ENCODE peak calls at places on chromosome 10, in six cellular contexts. O is NCI-H1105 treated with DMSO at 0.1 percent for 48 hours; U is stimulated activated CD4-positive, alpha-beta T cell treated with anti-CD3 and anti-CD28 coated beads, Interleukin-4, amount 100 ng/mL, for 24 hours; D is HFFc6; B is stimulated activated CD8-positive, alpha-beta memory T cell treated with anti-CD3 and anti-CD28 coated beads, Interleukin-7, amount 100 ng/mL, for 1 hour; N is C1 segment of cervical spinal cord. Y is an unnamed sample.

GRCh38 chr10:10917031-10917430 is 100.6 kb upstream of the CELF2 start:
- DNase-seq in O (no peak), U (no peak), D (no peak), B (no peak), N (no peak), Y (no peak)

GRCh38 chr10:48495282-48496045 is 109.4 kb downstream of the ARHGAP22 start:
- DNase-seq in O (no peak), U (no peak), D (no peak), B (no peak), N (no peak), Y (no peak)

GRCh38 chr10:114642729-114643128 is 15.3 kb downstream of the ABLIM1 start:
- DNase-seq in O (no peak), U (no peak), D (no peak), B (no peak), N (no peak), Y (no peak)

GRCh38 chr10:22670796-22671195 is 43.6 kb downstream of the PIP4K2A start:
- DNase-seq in O (no peak), U (no peak), D (no peak), B (no peak), N (peak), Y (no peak)

GRCh38 chr10:77350711-77351119 is 286.9 kb downstream of the KCNMA1 start:
- DNase-seq in O (no peak), U (no peak), D (peak), B (no peak), N (no peak), Y (no peak)

GRCh38 chr10:113854757-113855626 is 531 bp downstream of the NHLRC2 start:
- DNase-seq in O (peak), U (peak), D (peak), B (no peak), N (peak), Y (peak)

GRCh38 chr10:34739915-34740314 is 75.2 kb downstream of the PARD3 start:
- DNase-seq in O (peak), U (no peak), D (peak), B (no peak), N (no peak), Y (no peak)

GRCh38 chr10:5538446-5538845 is 13.7 kb downstream of the CALML3 start:
- DNase-seq in O (no peak), U (no peak), D (peak), B (no peak), N (no peak), Y (no peak)

GRCh38 chr10:79129361-79129997 is 60.7 kb downstream of the ZMIZ1 start:
- DNase-seq in O (no peak), U (no peak), D (no peak), B (no peak), N (no peak), Y (no peak)

GRCh38 chr10:2665772-2666171 is 401.6 kb upstream of the PFKP start:
- DNase-seq in O (no peak), U (no peak), D (no peak), B (no peak), N (no peak), Y (no peak)

GRCh38 chr10:7408003-7408493 is 2.8 kb downstream of the SFMBT2 start:
- DNase-seq in O (no peak), U (peak), D (no peak), B (no peak), N (peak), Y (peak)

GRCh38 chr10:45442251-45442650 is 68.2 kb downstream of the ALOX5 start:
- DNase-seq in O (no peak), U (no peak), D (no peak), B (no peak), N (no peak), Y (no peak)

Y was measured in GM13976.